ENCODE peak calls at places on chromosomes 13 and 19, in five cellular contexts. Q, O, J, T and Y are unnamed samples.

GRCh38 chr13:45316210-45316799 is 24.7 kb downstream of the TPT1 start:
- DNase-seq in Q (no peak), O (no peak), T (no peak), J (no peak), Y (no peak)

GRCh38 chr19:45391346-45391745 is 13.5 kb downstream of the PPP1R13L start:
- DNase-seq in Q (no peak), O (no peak), T (no peak), J (no peak), Y (no peak)

GRCh38 chr13:102236830-102237621 is 164.8 kb downstream of the FGF14 start:
- DNase-seq in J (no peak), T (no peak), O (no peak), Q (no peak), Y (no peak)

GRCh38 chr19:28640506-28640905 is 572.4 kb downstream of the UQCRFS1 start:
- DNase-seq in T (no peak), O (no peak), Q (no peak), J (no peak), Y (no peak)

GRCh38 chr13:41694902-41695301 is 237.6 kb downstream of the RGCC start:
- DNase-seq in J (peak; percentile 26), T (peak; percentile 25), Q (no peak), O (peak; percentile 34), Y (peak; percentile 48)

GRCh38 chr19:23799321-23799720 is 40.6 kb upstream of the ZNF681 start:
- DNase-seq in Q (peak; percentile 34), O (no peak), J (no peak), T (no peak), Y (no peak)

GRCh38 chr19:55301459-55302331 is 17.9 kb downstream of the BRSK1 start:
- DNase-seq in O (peak; percentile 29), Q (peak; percentile 91), T (peak; percentile 93), J (peak; percentile 87), Y (peak; percentile 88)

GRCh38 chr13:79775830-79776229 is 294.9 kb downstream of the NDFIP2 start:
- DNase-seq in O (no peak), T (peak; percentile 36), Q (no peak), J (peak; percentile 39), Y (no peak)

GRCh38 chr19:39679056-39679790 is 23.5 kb downstream of the LGALS16 start:
- DNase-seq in J (no peak), Q (peak; percentile 12), O (no peak), T (no peak), Y (no peak)

GRCh38 chr19:19644054-19644388 is 564 bp upstream of the GMIP start:
- DNase-seq in O (no peak), J (no peak), Q (no peak), T (no peak), Y (no peak)
- TF ChIP-seq CTCF in O (no peak), J (no peak), Q (peak; percentile 15), T (peak; percentile 0), Y (no peak)

DNA sequence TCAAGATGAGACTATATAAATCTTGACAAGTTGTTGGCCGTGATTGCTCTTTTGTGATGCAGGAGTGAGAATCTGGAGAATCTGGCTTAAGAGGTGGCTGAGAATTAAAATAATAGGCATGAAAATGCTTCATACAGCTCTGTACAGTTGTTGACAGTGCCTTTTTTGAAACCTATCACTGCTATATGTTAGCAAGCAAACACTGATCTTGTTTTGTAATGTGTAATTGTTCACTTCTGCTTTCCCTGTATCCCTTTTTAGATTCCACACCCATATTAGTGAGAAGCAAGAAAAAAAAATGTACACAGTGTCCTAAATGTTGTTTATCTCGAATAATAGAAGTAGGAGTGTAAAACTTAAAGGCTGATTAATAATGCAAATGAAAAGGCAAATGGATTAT is 31.0 kb downstream of the ITM2B start:
- DNase-seq in T (no peak), Q (no peak), O (no peak), J (no peak), Y (no peak)
- H3K27ac ChIP-seq in T (no peak overlapping the region), Q (no peak overlapping the region), O (no peak overlapping the region), J (no peak overlapping the region), Y (no peak overlapping the region)

GRCh38 chr19:17195106-17195505 is 20.1 kb upstream of the USE1 start:
- DNase-seq in Q (no peak), O (no peak), J (no peak), T (no peak), Y (no peak)

GRCh38 chr19:17200408-17201079 is 14.6 kb upstream of the USE1 start:
- DNase-seq in O (no peak), T (no peak), Q (no peak), J (no peak), Y (no peak)

GRCh38 chr19:17196610-17197009 is 18.5 kb upstream of the USE1 start:
- DNase-seq in Q (no peak), O (no peak), J (no peak), T (no peak), Y (no peak)

GRCh38 chr19:17194608-17195007 is 20.5 kb upstream of the USE1 start:
- DNase-seq in O (no peak), T (no peak), Q (no peak), J (no peak), Y (no peak)

GRCh38 chr19:17197666-17198065 is 17.5 kb upstream of the USE1 start:
- DNase-seq in Q (no peak), J (no peak), T (no peak), O (no peak), Y (no peak)
- TF ChIP-seq CTCF in Q (no peak), J (no peak), T (no peak), O (no peak), Y (no peak)

DNA sequence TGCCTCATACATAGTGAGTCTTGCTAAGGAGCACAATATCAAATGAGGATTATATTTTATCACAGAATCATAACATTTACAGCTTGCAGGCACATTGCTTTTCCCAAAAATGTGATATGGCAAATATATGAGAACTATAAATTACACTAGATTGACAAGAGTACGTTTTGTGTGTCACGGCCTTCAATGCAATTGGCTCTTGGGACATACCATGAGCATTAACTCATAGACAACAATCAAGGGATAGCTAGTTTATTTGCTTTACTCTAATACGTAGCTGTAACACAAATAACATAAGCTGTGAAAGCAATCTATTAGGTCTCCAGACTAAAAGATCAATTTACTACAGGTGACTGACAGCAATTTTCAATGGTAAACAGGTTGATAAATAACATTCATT is 17.8 kb downstream of the LHFPL6 start:
- DNase-seq in Q (no peak), J (no peak), T (no peak), O (no peak), Y (no peak)
- H3K27ac ChIP-seq in Q (no peak overlapping the region), J (no peak overlapping the region), T (no peak overlapping the region), O (no peak overlapping the region), Y (no peak overlapping the region)

GRCh38 chr19:48444933-48445194 is 919 bp upstream of the GRWD1 start:
- DNase-seq in T (no peak), J (no peak), O (no peak), Q (no peak), Y (no peak)

GRCh38 chr19:48444129-48444932 is 1.5 kb upstream of the GRWD1 start:
- DNase-seq in O (no peak), J (no peak), T (no peak), Q (no peak), Y (no peak)

GRCh38 chr19:48446579-48446978 is 796 bp downstream of the GRWD1 start:
- DNase-seq in O (no peak), T (no peak), Q (no peak), J (no peak), Y (no peak)

GRCh38 chr19:48445256-48445605 is 552 bp upstream of the GRWD1 start:
- DNase-seq in Q (no peak), J (no peak), O (no peak), T (no peak), Y (peak; percentile 73)

DNA sequence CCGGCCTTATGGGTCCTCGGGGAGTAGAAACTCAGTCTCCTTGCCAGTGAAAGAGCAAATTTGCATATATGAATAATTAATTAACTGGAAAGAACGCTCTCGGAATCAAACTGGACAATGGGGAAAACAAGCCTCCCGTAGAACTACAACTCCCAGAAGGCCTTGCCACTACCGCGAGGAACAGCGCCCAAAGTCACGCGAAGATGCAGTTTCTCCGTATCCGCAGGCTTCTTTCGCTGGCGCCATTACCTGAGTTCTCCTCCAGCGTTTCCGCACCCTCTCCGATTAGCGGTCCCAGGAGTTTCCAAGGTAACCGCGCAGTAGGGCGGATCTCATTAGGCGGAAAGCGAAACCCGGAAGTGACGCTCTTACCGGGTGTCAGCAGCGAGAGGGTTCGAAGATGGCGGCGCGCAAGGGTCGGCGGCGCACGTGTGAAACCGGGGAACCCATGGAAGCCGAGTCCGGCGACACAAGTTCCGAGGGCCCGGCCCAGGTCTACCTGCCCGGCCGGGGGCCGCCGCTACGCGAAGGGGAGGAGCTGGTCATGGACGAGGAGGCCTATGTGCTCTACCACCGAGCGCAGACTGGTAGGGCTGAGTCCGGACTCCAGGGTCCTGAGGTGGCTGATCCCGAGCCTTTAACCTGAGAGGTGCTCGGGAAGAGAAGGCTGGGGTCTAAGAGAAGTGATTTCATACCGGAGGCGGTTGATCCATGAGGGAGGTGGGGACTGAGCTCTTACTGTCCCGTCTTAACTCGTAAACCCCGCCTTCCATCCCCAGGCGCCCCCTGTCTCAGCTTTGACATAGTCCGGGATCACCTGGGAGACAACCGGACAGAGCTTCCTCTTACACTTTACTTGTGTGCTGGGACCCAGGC is at the start of gene GRWD1:
- DNase-seq in O (peak; percentile 85), Q (peak; percentile 94), T (peak; percentile 93), J (peak; percentile 93), Y (peak; percentile 72)
- TF ChIP-seq CTCF in O (no peak), Q (no peak), T (no peak), J (no peak), Y (no peak)

GRCh38 chr13:25657062-25657588 is 285.4 kb downstream of the ATP8A2 start:
- DNase-seq in O (no peak), J (no peak), Q (no peak), T (no peak), Y (no peak)

GRCh38 chr13:25659091-25659502 is 287.3 kb downstream of the ATP8A2 start:
- DNase-seq in O (no peak), J (no peak), Q (no peak), T (no peak), Y (no peak)

GRCh38 chr13:25662516-25662915 is 290.7 kb downstream of the ATP8A2 start:
- DNase-seq in O (no peak), T (no peak), Q (no peak), J (no peak), Y (no peak)

DNA sequence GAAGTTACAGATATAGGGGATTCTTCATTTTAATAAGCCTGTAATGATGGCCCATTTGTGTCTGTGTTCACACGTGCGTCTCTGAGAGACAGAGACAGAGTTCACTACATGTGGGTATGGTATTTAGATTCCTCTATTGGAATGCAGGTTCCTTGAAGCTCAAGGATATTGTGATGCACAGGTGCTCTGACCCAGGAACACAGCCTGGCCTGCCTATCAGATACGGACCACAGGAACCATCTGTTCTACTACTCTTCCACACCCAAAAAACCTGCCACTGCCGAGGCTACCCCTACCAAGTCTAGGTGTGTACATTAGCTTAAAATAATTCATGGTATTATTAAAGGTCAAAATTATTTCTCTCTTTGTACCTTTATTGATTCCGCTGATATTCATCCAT is 289.2 kb downstream of the ATP8A2 start:
- DNase-seq in J (no peak), O (no peak), Q (no peak), T (no peak), Y (no peak)
- H3K27ac ChIP-seq in J (no peak overlapping the region), O (no peak overlapping the region), Q (no peak overlapping the region), T (no peak overlapping the region), Y (no peak overlapping the region)

GRCh38 chr13:40017662-40018262 is 362.3 kb downstream of the COG6 start:
- DNase-seq in O (no peak), J (no peak), T (no peak), Q (no peak), Y (no peak)
- TF ChIP-seq CTCF in O (no peak), J (no peak), T (no peak), Q (no peak), Y (no peak)

DNA sequence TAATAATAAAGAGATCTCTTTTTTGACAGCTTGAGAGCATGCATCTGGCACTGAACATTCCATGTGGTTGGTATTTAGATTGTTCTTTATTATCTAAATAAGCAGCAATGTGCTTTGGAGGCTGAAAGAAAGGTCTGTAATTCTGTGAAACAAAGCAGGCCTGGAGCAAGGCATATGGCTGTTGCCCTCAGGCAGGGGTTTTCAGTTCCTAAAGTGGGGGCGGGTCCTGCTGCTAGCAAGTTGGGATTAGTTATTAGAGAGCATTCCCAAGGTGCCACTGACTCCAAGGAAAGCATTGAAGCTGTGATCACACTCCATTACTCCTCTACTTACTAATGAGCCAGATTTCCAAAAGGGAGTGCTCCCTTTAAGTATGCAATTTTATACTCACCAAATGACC is 432.2 kb downstream of the OLFM4 start:
- DNase-seq in O (no peak), T (no peak), Q (no peak), J (no peak), Y (no peak)
- H3K27ac ChIP-seq in O (no peak overlapping the region), T (no peak overlapping the region), Q (no peak overlapping the region), J (no peak overlapping the region), Y (no peak overlapping the region)